ENCODE peak calls at places on chromosomes 16 and 17, in four cellular contexts. S is K562, E is HepG2, F is H1. O is an unnamed sample.
A peak's percentile ranks its signal among the peaks of the same experiment; 100 is the strongest.

GRCh38 chr17:33696102-33696501 is 403.0 kb upstream of the ASIC2 start:
- DNase-seq in S (peak; percentile 35), F (no peak), E (no peak), O (no peak)

GRCh38 chr16:20397468-20398074 is 7.0 kb downstream of the PDILT start:
- DNase-seq in F (no peak), E (peak; percentile 31), S (no peak), O (no peak)

GRCh38 chr17:4845128-4845527 is 12.0 kb downstream of the MINK1 start:
- DNase-seq in F (no peak), S (no peak), E (no peak), O (no peak)

GRCh38 chr16:52547001-52547833 is at the start of gene TOX3:
- DNase-seq in E (no peak), F (no peak), S (no peak), O (no peak)

GRCh38 chr17:5097101-5097834 is 14.4 kb downstream of the ZNF232 start:
- DNase-seq in E (no peak), F (peak; percentile 69), S (no peak), O (no peak)

GRCh38 chr17:75240394-75241142 is 20.8 kb downstream of the GGA3 start:
- DNase-seq in E (peak; percentile 58), F (no peak), S (peak; percentile 84), O (no peak)

GRCh38 chr16:86503830-86504229 is 6.5 kb upstream of the FOXF1 start:
- DNase-seq in E (no peak), S (no peak), F (no peak), O (no peak)

GRCh38 chr17:47316316-47316715 is 7.4 kb upstream of the EFCAB13 start:
- DNase-seq in F (no peak), E (peak; percentile 68), S (no peak), O (no peak)

GRCh38 chr17:83202002-83203000 is 122.9 kb downstream of the METRNL start:
- DNase-seq in F (no peak), S (no peak), E (no peak), O (no peak)

GRCh38 chr17:19897108-19897854 is 29.5 kb upstream of the ULK2 start:
- DNase-seq in E (no peak), S (no peak), F (no peak), O (no peak)

GRCh38 chr17:60769327-60769726 is 91.7 kb downstream of the BCAS3 start:
- DNase-seq in S (no peak), F (no peak), E (peak; percentile 39), O (no peak)

GRCh38 chr16:1337486-1337885 is 4.0 kb downstream of the BAIAP3 start:
- DNase-seq in S (no peak), F (no peak), E (no peak), O (no peak)

GRCh38 chr16:4676826-4677225 is 16.5 kb upstream of the NUDT16L1 start:
- DNase-seq in F (no peak), S (no peak), E (no peak), O (no peak)

GRCh38 chr17:47708312-47708863 is 14.4 kb downstream of the TBKBP1 start:
- DNase-seq in F (no peak), S (no peak), E (no peak), O (no peak)

GRCh38 chr17:35597604-35598003 is 10.5 kb downstream of the AP2B1 start:
- DNase-seq in E (no peak), F (no peak), S (no peak), O (no peak)
- TF ChIP-seq CREB1 in E (no peak), F (no peak), S (no peak), O (no peak)

DNA sequence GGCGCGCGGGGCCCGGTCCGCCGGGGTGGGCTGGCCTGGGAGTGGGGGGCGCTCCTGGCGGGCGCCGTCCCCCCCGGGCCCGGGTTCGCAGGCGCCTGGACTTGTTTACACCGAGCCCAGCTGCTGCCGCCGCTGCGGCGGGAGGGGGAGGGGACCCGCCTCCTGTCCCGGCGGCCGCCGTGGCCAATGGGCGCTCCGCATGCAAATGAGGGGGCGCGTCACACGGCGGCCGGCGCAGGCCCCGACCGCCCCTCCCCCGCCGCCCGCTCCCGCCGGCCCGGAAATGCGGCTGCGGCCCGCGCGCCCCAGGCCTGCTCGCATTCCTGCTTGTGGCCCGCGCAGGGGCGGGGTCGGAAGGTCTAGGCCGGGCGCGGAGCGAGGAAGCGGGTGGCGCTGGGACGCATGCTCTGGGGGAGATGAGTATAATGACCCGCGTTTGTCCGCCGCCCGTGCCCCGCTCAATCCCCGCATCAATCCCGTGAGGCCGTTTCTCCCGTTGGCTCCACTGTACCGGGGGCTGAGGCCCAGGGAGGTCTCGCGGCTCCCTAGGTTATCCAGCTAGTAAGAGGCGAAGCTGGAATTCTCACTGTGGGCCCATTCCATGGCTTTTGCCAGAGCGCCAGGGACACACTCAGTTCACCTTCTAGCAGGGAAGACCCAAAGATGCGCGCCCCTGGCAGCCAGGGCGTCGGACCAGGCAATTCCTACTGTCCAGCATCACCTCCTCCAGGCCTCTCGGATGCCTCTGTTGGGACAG is at the start of gene YPEL3:
- DNase-seq in E (peak; percentile 80), F (peak; percentile 78), S (peak; percentile 93), O (peak; percentile 35)
- TF ChIP-seq RFX5 in E (no peak), F (no peak), S (no peak), O (no peak)

DNA sequence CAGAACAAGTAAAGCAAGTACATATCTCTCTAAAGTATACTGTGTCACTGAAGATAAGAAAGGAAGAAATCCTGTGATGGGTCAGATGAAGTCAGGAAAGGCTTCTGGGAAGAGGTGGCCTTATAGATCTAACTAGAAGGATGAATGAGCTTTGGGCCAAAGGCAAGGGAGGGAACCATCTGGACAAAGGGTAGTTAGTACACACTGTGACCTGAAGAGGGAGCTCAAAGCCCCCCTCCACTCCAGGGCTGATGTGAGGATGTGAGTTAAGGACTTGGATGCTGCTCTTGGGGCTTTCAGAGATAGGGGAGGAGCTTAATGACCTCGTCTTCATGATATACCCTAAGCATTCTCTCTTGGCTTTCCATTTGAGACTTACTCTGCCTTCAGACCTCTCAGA is 185.3 kb upstream of the CACNG3 start:
- DNase-seq in F (peak; percentile 75), S (peak; percentile 79), E (peak; percentile 29), O (peak; percentile 9)
- TF ChIP-seq CREB1 in F (peak; percentile 27), S (no peak), E (no peak), O (no peak)

GRCh38 chr16:62066747-62067146 is 30.5 kb upstream of the CDH8 start:
- DNase-seq in S (no peak), E (no peak), F (no peak), O (no peak)

GRCh38 chr16:62067182-62067581 is 30.9 kb upstream of the CDH8 start:
- DNase-seq in F (no peak), S (no peak), E (no peak), O (no peak)

GRCh38 chr16:62068747-62069146 is 32.5 kb upstream of the CDH8 start:
- DNase-seq in E (peak; percentile 20), F (no peak), S (peak; percentile 21), O (no peak)

GRCh38 chr16:62067981-62068380 is 31.7 kb upstream of the CDH8 start:
- DNase-seq in F (no peak), S (no peak), E (no peak), O (no peak)

DNA sequence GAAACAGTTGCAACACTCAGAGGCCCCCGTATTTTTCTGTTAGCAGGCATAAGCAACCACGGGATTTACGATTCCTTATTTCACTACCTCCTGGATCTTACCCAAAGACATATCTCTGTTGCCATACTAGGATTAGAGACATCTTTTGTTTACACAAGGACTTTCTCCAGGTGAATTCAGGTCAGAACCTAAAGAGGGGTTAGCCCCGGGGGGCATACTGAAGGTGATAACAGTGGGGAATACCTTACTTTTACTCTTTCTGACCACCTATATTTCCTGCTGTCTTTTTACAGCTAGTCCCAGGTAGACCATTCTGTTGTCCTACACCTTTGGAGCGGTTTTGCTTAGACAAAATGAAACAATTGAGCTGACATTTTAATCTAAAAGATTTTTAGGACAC is 27.9 kb upstream of the CDH8 start:
- DNase-seq in S (no peak), E (no peak), F (no peak), O (no peak)
- TF ChIP-seq RFX5 in S (no peak), E (no peak), F (no peak), O (no peak)

DNA sequence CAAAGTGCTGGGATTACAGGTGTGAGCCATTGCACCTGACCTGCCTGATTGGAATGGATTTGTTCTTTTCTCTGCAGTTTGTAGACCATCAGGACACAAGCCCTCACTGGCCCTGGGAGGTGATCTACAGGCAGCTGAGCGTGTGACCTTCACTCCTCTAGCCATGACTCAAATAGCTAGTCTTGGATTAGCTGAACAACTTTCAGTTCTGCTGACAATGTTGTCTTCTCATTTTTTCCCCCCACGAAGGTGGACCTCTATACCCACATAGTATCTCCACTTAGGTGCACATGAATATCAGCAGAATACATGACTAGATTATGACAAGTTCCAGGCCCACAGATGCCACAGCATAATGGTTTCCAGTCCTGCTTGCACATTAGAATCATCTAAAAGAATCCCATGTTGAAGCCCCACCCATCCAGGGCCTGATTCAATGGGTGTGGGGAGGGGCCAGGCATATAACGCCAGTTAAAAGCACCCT is 36.8 kb downstream of the HS3ST3B1 start:
- DNase-seq in S (no peak), E (no peak), F (no peak), O (no peak)
- TF ChIP-seq CREB1 in S (no peak), E (no peak), F (no peak), O (no peak)

DNA sequence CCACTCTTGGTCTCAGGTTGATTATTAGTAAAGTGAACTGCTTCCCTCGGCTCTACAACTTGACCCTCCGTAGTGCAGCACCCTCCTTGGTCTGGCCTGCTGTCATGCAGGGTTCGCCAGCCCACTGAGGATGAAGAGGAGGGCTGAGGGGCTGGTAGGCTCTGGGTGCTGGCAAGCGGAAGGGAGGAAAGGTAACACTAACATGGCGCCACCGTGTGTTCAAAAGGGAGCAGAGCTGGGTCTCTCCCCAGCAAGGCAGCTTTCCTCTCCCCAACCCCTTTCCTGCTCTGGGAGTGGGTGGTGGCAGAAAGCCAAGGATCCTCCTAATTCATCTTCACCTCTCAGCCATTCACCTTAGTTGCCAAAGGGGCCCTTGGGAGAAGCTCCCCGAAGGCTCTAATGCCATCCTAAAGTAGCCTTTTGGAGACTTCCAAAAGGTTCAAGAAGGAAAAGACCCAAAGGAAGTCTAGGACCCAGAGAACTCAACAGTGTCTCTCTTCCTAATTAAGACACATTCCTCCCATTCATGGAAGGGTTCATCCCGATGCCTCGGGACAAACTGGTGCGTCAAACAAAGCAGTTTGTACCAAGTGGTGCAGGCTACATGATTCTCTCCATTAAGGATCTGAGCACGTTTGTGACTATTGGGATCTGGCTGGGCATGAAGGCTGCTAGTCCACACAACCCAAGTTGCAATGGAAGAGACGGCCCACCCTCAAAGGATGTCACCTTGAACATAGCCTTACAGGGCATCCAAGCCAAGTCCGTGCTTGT is 90.8 kb upstream of the TOB1 start:
- DNase-seq in E (peak; percentile 70), S (peak; percentile 75), F (no peak), O (no peak)
- TF ChIP-seq RFX5 in E (no peak), S (no peak), F (no peak), O (no peak)

GRCh38 chr16:87664792-87665191 is 62.5 kb downstream of the JPH3 start:
- DNase-seq in F (no peak), S (no peak), E (no peak), O (no peak)

GRCh38 chr16:87658564-87659225 is 56.4 kb downstream of the JPH3 start:
- DNase-seq in E (no peak), S (no peak), F (no peak), O (no peak)

GRCh38 chr16:87662254-87663204 is 60.2 kb downstream of the JPH3 start:
- DNase-seq in F (no peak), S (no peak), E (no peak), O (no peak)

GRCh38 chr16:87665193-87665592 is 62.9 kb downstream of the JPH3 start:
- DNase-seq in F (no peak), S (no peak), E (no peak), O (no peak)

DNA sequence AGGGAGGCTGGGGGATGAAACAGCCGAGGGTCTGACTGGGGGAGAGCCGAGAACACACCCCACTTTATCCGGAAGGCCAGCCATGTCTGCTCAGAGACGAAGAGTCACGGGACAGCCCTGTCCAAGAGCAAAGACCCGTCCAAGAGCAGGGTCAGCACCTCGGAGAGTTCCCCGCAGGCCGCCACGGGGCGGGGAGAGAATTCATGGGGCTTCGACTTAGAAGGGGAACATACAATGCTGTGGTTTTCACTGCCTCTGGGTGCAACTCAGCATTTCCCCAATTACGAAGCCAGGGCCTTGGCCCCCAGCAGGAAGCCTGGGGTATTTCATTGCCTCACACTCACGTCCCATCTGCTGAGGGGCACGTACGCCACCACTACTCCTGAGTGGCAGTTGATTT is 59.3 kb downstream of the JPH3 start:
- DNase-seq in S (peak; percentile 68), E (peak; percentile 44), F (peak; percentile 31), O (no peak)
- TF ChIP-seq CREB1 in S (no peak), E (no peak), F (no peak), O (no peak)